ENCODE peak calls at places on chromosomes 7 and 10, in six cellular contexts. One of them, this sample, is unnamed.
A peak's percentile ranks its signal among the peaks of the same experiment; 100 is the strongest.

GRCh38 chr10:7610651-7611389 is 55.9 kb downstream of the ITIH5 start:
- DNase-seq in AG04450: peak; percentile 69
- DNase-seq in ascending aorta: no peak
- DNase-seq in psoas muscle: peak; percentile 70
- DNase-seq in HepG2: no peak
- DNase-seq in cardiac muscle cell: no peak
- DNase-seq in this sample: no peak

GRCh38 chr10:72503241-72503640 is 122.6 kb downstream of the MICU1 start:
- DNase-seq in AG04450: peak; percentile 24
- DNase-seq in ascending aorta: no peak
- DNase-seq in psoas muscle: no peak
- DNase-seq in HepG2: no peak
- DNase-seq in cardiac muscle cell: no peak
- DNase-seq in this sample: no peak

GRCh38 chr10:130658687-130659290 is 522.6 kb downstream of the GLRX3 start:
- DNase-seq in AG04450: no peak
- DNase-seq in ascending aorta: no peak
- DNase-seq in psoas muscle: no peak
- DNase-seq in HepG2: no peak
- DNase-seq in cardiac muscle cell: no peak
- DNase-seq in this sample: no peak

GRCh38 chr10:122159159-122159970 is 111.7 kb upstream of the BTBD16 start:
- DNase-seq in AG04450: no peak
- DNase-seq in ascending aorta: no peak
- DNase-seq in psoas muscle: no peak
- DNase-seq in HepG2: no peak
- DNase-seq in cardiac muscle cell: no peak
- DNase-seq in this sample: no peak

GRCh38 chr10:49278497-49278902 is 20.5 kb upstream of the C10orf71 start:
- DNase-seq in AG04450: no peak
- DNase-seq in ascending aorta: no peak
- DNase-seq in psoas muscle: no peak
- DNase-seq in HepG2: no peak
- DNase-seq in cardiac muscle cell: peak; percentile 68
- DNase-seq in this sample: no peak

GRCh38 chr10:3881622-3882021 is 96.6 kb upstream of the KLF6 start:
- DNase-seq in AG04450: no peak
- DNase-seq in ascending aorta: no peak
- DNase-seq in psoas muscle: no peak
- DNase-seq in HepG2: no peak
- DNase-seq in cardiac muscle cell: no peak
- DNase-seq in this sample: no peak

GRCh38 chr7:139182363-139182762 is 48.7 kb upstream of the UBN2 start:
- DNase-seq in AG04450: no peak
- DNase-seq in ascending aorta: no peak
- DNase-seq in psoas muscle: no peak
- DNase-seq in HepG2: no peak
- DNase-seq in cardiac muscle cell: no peak
- DNase-seq in this sample: no peak

GRCh38 chr10:29239569-29240472 is 49.0 kb upstream of the LYZL1 start:
- DNase-seq in AG04450: no peak
- DNase-seq in ascending aorta: no peak
- DNase-seq in psoas muscle: no peak
- DNase-seq in HepG2: peak; percentile 57
- DNase-seq in cardiac muscle cell: peak; percentile 51
- DNase-seq in this sample: no peak

GRCh38 chr10:121843379-121843778 is 84.5 kb downstream of the ATE1 start:
- DNase-seq in AG04450: no peak
- DNase-seq in ascending aorta: no peak
- DNase-seq in psoas muscle: no peak
- DNase-seq in HepG2: peak; percentile 78
- DNase-seq in cardiac muscle cell: no peak
- DNase-seq in this sample: no peak

GRCh38 chr7:52257890-52258289 is 777.5 kb upstream of the POM121L12 start:
- DNase-seq in AG04450: no peak
- DNase-seq in ascending aorta: no peak
- DNase-seq in psoas muscle: no peak
- DNase-seq in HepG2: no peak
- DNase-seq in cardiac muscle cell: peak; percentile 46
- DNase-seq in this sample: no peak

GRCh38 chr10:546971-547590 is 142.4 kb downstream of the DIP2C start:
- DNase-seq in AG04450: no peak
- DNase-seq in ascending aorta: no peak
- DNase-seq in psoas muscle: no peak
- DNase-seq in HepG2: no peak
- DNase-seq in cardiac muscle cell: no peak
- DNase-seq in this sample: no peak

GRCh38 chr7:73669316-73669715 is 1.7 kb downstream of the VPS37D start:
- DNase-seq in AG04450: no peak
- DNase-seq in ascending aorta: no peak
- DNase-seq in psoas muscle: no peak
- DNase-seq in HepG2: no peak
- DNase-seq in cardiac muscle cell: no peak
- DNase-seq in this sample: no peak

GRCh38 chr7:142461437-142461836 is 203.6 kb upstream of the PRSS58 start:
- DNase-seq in AG04450: peak; percentile 76
- DNase-seq in ascending aorta: no peak
- DNase-seq in psoas muscle: no peak
- DNase-seq in HepG2: no peak
- DNase-seq in cardiac muscle cell: no peak
- DNase-seq in this sample: no peak

GRCh38 chr7:23476286-23477169 is 6.2 kb upstream of the IGF2BP3 start:
- DNase-seq in AG04450: no peak
- DNase-seq in ascending aorta: no peak
- DNase-seq in psoas muscle: no peak
- DNase-seq in HepG2: no peak
- DNase-seq in cardiac muscle cell: no peak
- DNase-seq in this sample: no peak

GRCh38 chr7:50502001-50502684 is 52.0 kb upstream of the FIGNL1 start:
- DNase-seq in AG04450: peak; percentile 76
- DNase-seq in ascending aorta: peak; percentile 88
- DNase-seq in psoas muscle: peak; percentile 88
- DNase-seq in HepG2: no peak
- DNase-seq in cardiac muscle cell: no peak
- DNase-seq in this sample: no peak

GRCh38 chr10:25565570-25565969 is 368.5 kb upstream of the MYO3A start:
- DNase-seq in AG04450: no peak
- DNase-seq in ascending aorta: no peak
- DNase-seq in psoas muscle: no peak
- DNase-seq in HepG2: no peak
- DNase-seq in cardiac muscle cell: no peak
- DNase-seq in this sample: no peak

GRCh38 chr7:116986611-116987565 is 33.6 kb downstream of the ST7 start:
- DNase-seq in AG04450: no peak
- DNase-seq in ascending aorta: no peak
- DNase-seq in psoas muscle: no peak
- DNase-seq in HepG2: no peak
- DNase-seq in cardiac muscle cell: no peak
- DNase-seq in this sample: no peak

GRCh38 chr7:42480304-42480665 is 243.3 kb upstream of the GLI3 start:
- DNase-seq in AG04450: no peak
- DNase-seq in ascending aorta: no peak
- DNase-seq in psoas muscle: no peak
- DNase-seq in HepG2: no peak
- DNase-seq in cardiac muscle cell: no peak
- DNase-seq in this sample: no peak

GRCh38 chr7:80609732-80610131 is 28.7 kb upstream of the CD36 start:
- DNase-seq in AG04450: no peak
- DNase-seq in ascending aorta: no peak
- DNase-seq in psoas muscle: no peak
- DNase-seq in HepG2: no peak
- DNase-seq in cardiac muscle cell: no peak
- DNase-seq in this sample: no peak

GRCh38 chr7:107049971-107050532 is 5.5 kb downstream of the PRKAR2B start:
- DNase-seq in AG04450: no peak
- DNase-seq in ascending aorta: no peak
- DNase-seq in psoas muscle: no peak
- DNase-seq in HepG2: no peak
- DNase-seq in cardiac muscle cell: no peak
- DNase-seq in this sample: no peak

GRCh38 chr10:6579904-6580278 is at the start of gene PRKCQ:
- DNase-seq in AG04450: no peak
- DNase-seq in ascending aorta: no peak
- DNase-seq in psoas muscle: no peak
- DNase-seq in HepG2: no peak
- DNase-seq in cardiac muscle cell: peak; percentile 69
- DNase-seq in this sample: no peak

GRCh38 chr10:59027975-59028640 is 148.3 kb upstream of the PHYHIPL start:
- DNase-seq in AG04450: no peak
- DNase-seq in ascending aorta: no peak
- DNase-seq in psoas muscle: no peak
- DNase-seq in HepG2: no peak
- DNase-seq in cardiac muscle cell: no peak
- DNase-seq in this sample: no peak

GRCh38 chr10:100741386-100742066 is 3.9 kb upstream of the PAX2 start:
- DNase-seq in AG04450: no peak
- DNase-seq in ascending aorta: no peak
- DNase-seq in psoas muscle: no peak
- DNase-seq in HepG2: no peak
- DNase-seq in cardiac muscle cell: no peak
- DNase-seq in this sample: no peak
- H3K27me3 ChIP-seq in AG04450: peaks cover 94% of the 10 kb centered on the region
- H3K27me3 ChIP-seq in ascending aorta: peaks cover 77% of the 10 kb centered on the region
- H3K27me3 ChIP-seq in psoas muscle: peaks cover 99% of the 10 kb centered on the region
- H3K27me3 ChIP-seq in HepG2: peaks cover 94% of the 10 kb centered on the region
- H3K27me3 ChIP-seq in cardiac muscle cell: peaks cover 100% of the 10 kb centered on the region
- H3K27me3 ChIP-seq in this sample: peaks cover 96% of the 10 kb centered on the region

DNA sequence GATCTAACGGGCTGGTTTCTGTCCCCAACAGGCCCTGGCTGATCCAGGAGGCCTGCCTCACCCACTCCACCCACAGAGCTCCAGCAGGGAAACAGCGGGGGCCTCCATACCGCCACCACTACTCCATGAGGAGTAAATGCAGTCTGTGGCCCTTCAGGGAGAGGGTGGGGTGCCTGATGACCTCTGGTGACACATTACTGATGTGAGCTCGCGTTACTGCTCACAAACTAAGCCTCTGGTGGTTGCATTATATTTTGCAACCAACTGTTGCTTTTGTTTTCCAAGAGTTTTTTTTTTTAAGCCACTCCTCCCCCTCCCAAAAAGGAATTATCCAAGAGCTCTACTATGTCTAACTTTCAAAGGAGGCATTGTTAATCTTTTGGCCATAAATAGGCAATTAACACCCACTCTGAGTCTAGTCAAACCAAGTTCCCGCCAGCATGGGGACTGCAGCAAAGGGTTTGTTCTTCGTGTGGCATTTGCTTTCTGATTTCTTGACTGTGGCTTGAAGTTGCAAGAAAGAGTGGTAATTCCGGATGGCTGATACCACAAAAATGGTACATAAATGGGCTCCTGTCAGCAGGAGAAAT is 72.6 kb downstream of the FAM53B start:
- DNase-seq in AG04450: no peak
- DNase-seq in ascending aorta: no peak
- DNase-seq in psoas muscle: peak; percentile 70
- DNase-seq in HepG2: peak; percentile 63
- DNase-seq in cardiac muscle cell: no peak
- DNase-seq in this sample: no peak
- TF ChIP-seq CTCF in AG04450: no peak
- TF ChIP-seq CTCF in ascending aorta: no peak
- TF ChIP-seq CTCF in psoas muscle: peak; percentile 29
- TF ChIP-seq CTCF in HepG2: no peak
- TF ChIP-seq CTCF in cardiac muscle cell: peak; percentile 22
- TF ChIP-seq CTCF in this sample: no peak

GRCh38 chr10:78746178-78746763 is 322.5 kb upstream of the ZMIZ1 start:
- DNase-seq in AG04450: no peak
- DNase-seq in ascending aorta: no peak
- DNase-seq in psoas muscle: no peak
- DNase-seq in HepG2: no peak
- DNase-seq in cardiac muscle cell: no peak
- DNase-seq in this sample: no peak
- H3K27me3 ChIP-seq in AG04450: peaks cover 23% of the 10 kb centered on the region
- H3K27me3 ChIP-seq in ascending aorta: no peaks in the 10 kb centered on the region
- H3K27me3 ChIP-seq in psoas muscle: no peaks in the 10 kb centered on the region
- H3K27me3 ChIP-seq in HepG2: no peaks in the 10 kb centered on the region
- H3K27me3 ChIP-seq in cardiac muscle cell: no peaks in the 10 kb centered on the region
- H3K27me3 ChIP-seq in this sample: no peaks in the 10 kb centered on the region

GRCh38 chr7:8443871-8444756 is 10.7 kb downstream of the NXPH1 start:
- DNase-seq in AG04450: no peak
- DNase-seq in ascending aorta: no peak
- DNase-seq in psoas muscle: no peak
- DNase-seq in HepG2: no peak
- DNase-seq in cardiac muscle cell: peak; percentile 69
- DNase-seq in this sample: no peak
- TF ChIP-seq CTCF in AG04450: no peak
- TF ChIP-seq CTCF in ascending aorta: no peak
- TF ChIP-seq CTCF in psoas muscle: no peak
- TF ChIP-seq CTCF in HepG2: no peak
- TF ChIP-seq CTCF in cardiac muscle cell: no peak
- TF ChIP-seq CTCF in this sample: no peak

DNA sequence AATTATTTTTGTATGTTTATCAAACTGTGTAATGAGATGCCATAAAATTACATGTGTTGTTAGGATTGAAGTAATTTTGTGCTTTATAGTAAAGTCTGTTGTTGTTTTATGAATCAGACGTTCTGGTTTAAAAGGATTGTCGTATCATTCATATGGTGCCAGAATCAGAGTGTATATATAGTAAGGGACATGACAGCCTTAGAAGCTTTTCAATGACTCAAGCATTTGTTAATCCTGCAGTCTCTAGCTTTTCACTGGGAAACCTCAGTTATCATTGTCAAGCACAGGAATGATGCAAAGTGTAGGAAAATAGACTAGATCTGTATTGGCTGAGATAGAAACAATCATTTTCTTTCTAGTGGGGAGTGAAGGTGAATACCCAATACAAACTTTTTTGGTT is 57.5 kb downstream of the TRRAP start:
- DNase-seq in AG04450: no peak
- DNase-seq in ascending aorta: no peak
- DNase-seq in psoas muscle: no peak
- DNase-seq in HepG2: no peak
- DNase-seq in cardiac muscle cell: no peak
- DNase-seq in this sample: no peak
- H3K27me3 ChIP-seq in AG04450: no peaks in the 10 kb centered on the region
- H3K27me3 ChIP-seq in ascending aorta: no peaks in the 10 kb centered on the region
- H3K27me3 ChIP-seq in psoas muscle: no peaks in the 10 kb centered on the region
- H3K27me3 ChIP-seq in HepG2: no peaks in the 10 kb centered on the region
- H3K27me3 ChIP-seq in cardiac muscle cell: no peaks in the 10 kb centered on the region
- H3K27me3 ChIP-seq in this sample: no peaks in the 10 kb centered on the region

DNA sequence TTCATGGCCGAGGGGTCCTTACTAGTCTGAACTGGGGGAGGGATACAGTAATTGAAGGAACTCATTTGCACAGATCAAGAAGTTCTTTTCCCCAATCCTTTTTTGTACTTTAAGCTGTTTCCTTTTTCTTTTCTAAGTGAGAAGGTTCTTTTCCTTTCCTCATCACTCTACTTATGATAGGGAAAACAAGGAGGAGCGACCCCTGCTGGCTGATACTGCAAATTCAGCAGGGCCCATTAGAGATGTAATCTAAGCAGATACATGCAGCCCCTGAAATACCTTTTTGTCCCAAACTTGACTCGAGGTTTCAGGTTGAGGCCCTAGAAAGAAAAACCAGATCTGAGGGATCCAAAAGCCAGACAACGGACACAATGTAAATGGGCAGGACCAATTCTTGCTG is 305.5 kb downstream of the DNAJB9 start:
- DNase-seq in AG04450: no peak
- DNase-seq in ascending aorta: no peak
- DNase-seq in psoas muscle: no peak
- DNase-seq in HepG2: no peak
- DNase-seq in cardiac muscle cell: no peak
- DNase-seq in this sample: no peak
- TF ChIP-seq CTCF in AG04450: no peak
- TF ChIP-seq CTCF in ascending aorta: no peak
- TF ChIP-seq CTCF in psoas muscle: no peak
- TF ChIP-seq CTCF in HepG2: peak; percentile 37
- TF ChIP-seq CTCF in cardiac muscle cell: peak; percentile 52
- TF ChIP-seq CTCF in this sample: no peak